ENCODE peak calls at places on chromosomes 16 and 17, in six cellular contexts. U is activated naive CD4-positive, alpha-beta T cell; N is osteocyte; K is HepG2; V is PC-3; M is T-helper 2 cell. I is an unnamed sample.

GRCh38 chr16:1712791-1713261 is 6.8 kb downstream of the MAPK8IP3 start:
- DNase-seq in U (no peak), N (no peak), K (no peak), V (no peak), M (no peak), I (no peak)

GRCh38 chr17:39096435-39097158 is 54.8 kb downstream of the PLXDC1 start:
- DNase-seq in U (no peak), N (no peak), K (no peak), V (no peak), M (no peak), I (no peak)

GRCh38 chr17:43389022-43389947 is 9.5 kb upstream of the ARL4D start:
- DNase-seq in U (peak; percentile 26), N (peak; percentile 90), K (peak; percentile 74), V (peak; percentile 78), M (peak; percentile 62), I (peak; percentile 88)

GRCh38 chr16:88493879-88494278 is 40.8 kb downstream of the ZFPM1 start:
- DNase-seq in U (no peak), N (no peak), K (no peak), V (no peak), M (no peak), I (no peak)

GRCh38 chr17:29582254-29582765 is 7.1 kb downstream of the GIT1 start:
- DNase-seq in U (no peak), N (no peak), K (no peak), V (no peak), M (no peak), I (no peak)

GRCh38 chr17:560379-560935 is 154.2 kb downstream of the VPS53 start:
- DNase-seq in U (no peak), N (no peak), K (no peak), V (peak; percentile 36), M (no peak), I (no peak)

GRCh38 chr17:35286120-35286781 is 43.4 kb downstream of the SLFN5 start:
- DNase-seq in U (no peak), N (no peak), K (no peak), V (peak; percentile 2), M (no peak), I (no peak)

GRCh38 chr16:27429981-27430441 is 28.0 kb downstream of the IL21R start:
- DNase-seq in U (no peak), N (peak; percentile 78), K (no peak), V (no peak), M (no peak), I (no peak)

GRCh38 chr17:17823433-17824118 is 13.2 kb downstream of the SREBF1 start:
- DNase-seq in U (peak; percentile 40), N (peak; percentile 90), K (peak; percentile 81), V (peak; percentile 96), M (peak; percentile 63), I (peak; percentile 86)

GRCh38 chr16:46747777-46748651 is at the start of gene MYLK3:
- DNase-seq in U (no peak), N (no peak), K (peak; percentile 80), V (no peak), M (no peak), I (no peak)

GRCh38 chr16:86798247-86799041 is 220.1 kb downstream of the FOXL1 start:
- DNase-seq in U (no peak), N (no peak), K (no peak), V (peak; percentile 31), M (no peak), I (no peak)

GRCh38 chr17:17112628-17113200 is 70.5 kb downstream of the MPRIP start:
- DNase-seq in U (no peak), N (no peak), K (no peak), V (no peak), M (no peak), I (no peak)

GRCh38 chr17:41071606-41072375 is 6.1 kb upstream of the KRTAP2-4 start:
- DNase-seq in U (no peak), N (no peak), K (no peak), V (no peak), M (no peak), I (peak; percentile 16)

GRCh38 chr17:77332034-77332971 is 191.5 kb downstream of the SEC14L1 start:
- DNase-seq in U (no peak), N (peak; percentile 13), K (no peak), V (peak; percentile 86), M (no peak), I (peak; percentile 49)

GRCh38 chr16:47366228-47366627 is 94.6 kb downstream of the ITFG1 start:
- DNase-seq in U (no peak), N (no peak), K (no peak), V (no peak), M (no peak), I (no peak)

GRCh38 chr17:71423871-71424546 is 696.8 kb upstream of the SOX9 start:
- DNase-seq in U (no peak), N (no peak), K (no peak), V (peak; percentile 99), M (no peak), I (peak; percentile 45)

GRCh38 chr17:37301288-37301687 is 74.5 kb upstream of the C17orf78 start:
- DNase-seq in U (no peak), N (no peak), K (no peak), V (no peak), M (no peak), I (no peak)

GRCh38 chr17:42266918-42267766 is 9.0 kb downstream of the STAT5B start:
- DNase-seq in U (no peak), N (no peak), K (no peak), V (no peak), M (no peak), I (peak; percentile 35)

GRCh38 chr16:23835390-23836077 is at the start of gene PRKCB:
- DNase-seq in U (peak; percentile 76), N (no peak), K (no peak), V (no peak), M (peak; percentile 85), I (no peak)

GRCh38 chr17:60157487-60158040 is 7.8 kb downstream of the CA4 start:
- DNase-seq in U (no peak), N (no peak), K (no peak), V (no peak), M (no peak), I (no peak)

I was measured in HT-29.